ENCODE peak calls at places on chromosomes 11 and 22, in four cellular contexts. One of them, this sample, is unnamed. For H3K4me1, the result is how much of the 10 kb centered on the place peaks cover.

GRCh38 chr11:22426915-22427314 is 88.7 kb downstream of the SLC17A6 start:
- DNase-seq in suprapubic skin: no peak
- DNase-seq in psoas muscle: no peak
- DNase-seq in right atrium auricular region: no peak
- DNase-seq in this sample: no peak

GRCh38 chr11:107858217-107859070 is at the start of gene SLC35F2:
- DNase-seq in suprapubic skin: no peak
- DNase-seq in psoas muscle: peak
- DNase-seq in right atrium auricular region: no peak
- DNase-seq in this sample: no peak

GRCh38 chr22:22827187-22827948 is 60.2 kb upstream of the IGLL5 start:
- DNase-seq in suprapubic skin: no peak
- DNase-seq in psoas muscle: no peak
- DNase-seq in right atrium auricular region: no peak
- DNase-seq in this sample: no peak

GRCh38 chr11:9170450-9170849 is 79.1 kb upstream of the SCUBE2 start:
- DNase-seq in suprapubic skin: no peak
- DNase-seq in psoas muscle: no peak
- DNase-seq in right atrium auricular region: no peak
- DNase-seq in this sample: no peak

GRCh38 chr11:78365381-78365792 is 52.2 kb downstream of the GAB2 start:
- DNase-seq in suprapubic skin: no peak
- DNase-seq in psoas muscle: no peak
- DNase-seq in right atrium auricular region: no peak
- DNase-seq in this sample: no peak

GRCh38 chr11:79422866-79423265 is 18.0 kb downstream of the TENM4 start:
- DNase-seq in suprapubic skin: no peak
- DNase-seq in psoas muscle: no peak
- DNase-seq in right atrium auricular region: no peak
- DNase-seq in this sample: peak

GRCh38 chr11:128420277-128420676 is 167.1 kb downstream of the ETS1 start:
- DNase-seq in suprapubic skin: no peak
- DNase-seq in psoas muscle: no peak
- DNase-seq in right atrium auricular region: no peak
- DNase-seq in this sample: no peak

GRCh38 chr22:40612291-40612740 is 24.2 kb downstream of the MRTFA start:
- DNase-seq in suprapubic skin: no peak
- DNase-seq in psoas muscle: no peak
- DNase-seq in right atrium auricular region: no peak
- DNase-seq in this sample: no peak

GRCh38 chr11:5242933-5243844 is 6.5 kb downstream of the HBG1 start:
- DNase-seq in suprapubic skin: no peak
- DNase-seq in psoas muscle: no peak
- DNase-seq in right atrium auricular region: no peak
- DNase-seq in this sample: no peak

GRCh38 chr11:112961146-112961668 is at the start of gene NCAM1:
- DNase-seq in suprapubic skin: peak
- DNase-seq in psoas muscle: peak
- DNase-seq in right atrium auricular region: peak
- DNase-seq in this sample: no peak

GRCh38 chr11:47171856-47172255 is 4.8 kb downstream of the ARFGAP2 start:
- DNase-seq in suprapubic skin: no peak
- DNase-seq in psoas muscle: no peak
- DNase-seq in right atrium auricular region: no peak
- DNase-seq in this sample: no peak

GRCh38 chr11:119764108-119764874 is 35.3 kb upstream of the NECTIN1 start:
- DNase-seq in suprapubic skin: no peak
- DNase-seq in psoas muscle: peak
- DNase-seq in right atrium auricular region: no peak
- DNase-seq in this sample: no peak

GRCh38 chr11:3840870-3841425 is at the start of gene RHOG:
- DNase-seq in suprapubic skin: peak
- DNase-seq in psoas muscle: peak
- DNase-seq in right atrium auricular region: peak
- DNase-seq in this sample: no peak

GRCh38 chr11:18408558-18409242 is 3.4 kb upstream of the LDHC start:
- DNase-seq in suprapubic skin: no peak
- DNase-seq in psoas muscle: no peak
- DNase-seq in right atrium auricular region: no peak
- DNase-seq in this sample: no peak

GRCh38 chr11:11034476-11034875 is 176.6 kb upstream of the ZBED5 start:
- DNase-seq in suprapubic skin: no peak
- DNase-seq in psoas muscle: no peak
- DNase-seq in right atrium auricular region: no peak
- DNase-seq in this sample: no peak

GRCh38 chr11:130705670-130706421 is 210.4 kb downstream of the SNX19 start:
- DNase-seq in suprapubic skin: no peak
- DNase-seq in psoas muscle: no peak
- DNase-seq in right atrium auricular region: no peak
- DNase-seq in this sample: no peak

GRCh38 chr22:24693359-24693758 is 81.2 kb downstream of the PIWIL3 start:
- DNase-seq in suprapubic skin: no peak
- DNase-seq in psoas muscle: no peak
- DNase-seq in right atrium auricular region: no peak
- DNase-seq in this sample: no peak

GRCh38 chr22:27110985-27111451 is 453.6 kb downstream of the MIAT start:
- DNase-seq in suprapubic skin: no peak
- DNase-seq in psoas muscle: no peak
- DNase-seq in right atrium auricular region: no peak
- DNase-seq in this sample: no peak

GRCh38 chr11:120549346-120549745 is 37.8 kb downstream of the GRIK4 start:
- DNase-seq in suprapubic skin: no peak
- DNase-seq in psoas muscle: no peak
- DNase-seq in right atrium auricular region: no peak
- DNase-seq in this sample: no peak

GRCh38 chr22:44449061-44449682 is 48.9 kb downstream of the RTL6 start:
- DNase-seq in suprapubic skin: peak
- DNase-seq in psoas muscle: no peak
- DNase-seq in right atrium auricular region: no peak
- DNase-seq in this sample: no peak

GRCh38 chr11:22491826-22492225 is 133.8 kb downstream of the FANCF start:
- DNase-seq in suprapubic skin: no peak
- DNase-seq in psoas muscle: no peak
- DNase-seq in right atrium auricular region: no peak
- DNase-seq in this sample: no peak

GRCh38 chr11:111355956-111356659 is 23.0 kb downstream of the POU2AF1 start:
- DNase-seq in suprapubic skin: no peak
- DNase-seq in psoas muscle: no peak
- DNase-seq in right atrium auricular region: no peak
- DNase-seq in this sample: peak

GRCh38 chr11:111358038-111359001 is 20.8 kb downstream of the POU2AF1 start:
- DNase-seq in suprapubic skin: no peak
- DNase-seq in psoas muscle: no peak
- DNase-seq in right atrium auricular region: no peak
- DNase-seq in this sample: no peak

GRCh38 chr11:111356660-111357048 is 22.4 kb downstream of the POU2AF1 start:
- DNase-seq in suprapubic skin: no peak
- DNase-seq in psoas muscle: no peak
- DNase-seq in right atrium auricular region: no peak
- DNase-seq in this sample: no peak

GRCh38 chr11:111359223-111360149 is 19.6 kb downstream of the POU2AF1 start:
- DNase-seq in suprapubic skin: no peak
- DNase-seq in psoas muscle: no peak
- DNase-seq in right atrium auricular region: no peak
- DNase-seq in this sample: no peak

DNA sequence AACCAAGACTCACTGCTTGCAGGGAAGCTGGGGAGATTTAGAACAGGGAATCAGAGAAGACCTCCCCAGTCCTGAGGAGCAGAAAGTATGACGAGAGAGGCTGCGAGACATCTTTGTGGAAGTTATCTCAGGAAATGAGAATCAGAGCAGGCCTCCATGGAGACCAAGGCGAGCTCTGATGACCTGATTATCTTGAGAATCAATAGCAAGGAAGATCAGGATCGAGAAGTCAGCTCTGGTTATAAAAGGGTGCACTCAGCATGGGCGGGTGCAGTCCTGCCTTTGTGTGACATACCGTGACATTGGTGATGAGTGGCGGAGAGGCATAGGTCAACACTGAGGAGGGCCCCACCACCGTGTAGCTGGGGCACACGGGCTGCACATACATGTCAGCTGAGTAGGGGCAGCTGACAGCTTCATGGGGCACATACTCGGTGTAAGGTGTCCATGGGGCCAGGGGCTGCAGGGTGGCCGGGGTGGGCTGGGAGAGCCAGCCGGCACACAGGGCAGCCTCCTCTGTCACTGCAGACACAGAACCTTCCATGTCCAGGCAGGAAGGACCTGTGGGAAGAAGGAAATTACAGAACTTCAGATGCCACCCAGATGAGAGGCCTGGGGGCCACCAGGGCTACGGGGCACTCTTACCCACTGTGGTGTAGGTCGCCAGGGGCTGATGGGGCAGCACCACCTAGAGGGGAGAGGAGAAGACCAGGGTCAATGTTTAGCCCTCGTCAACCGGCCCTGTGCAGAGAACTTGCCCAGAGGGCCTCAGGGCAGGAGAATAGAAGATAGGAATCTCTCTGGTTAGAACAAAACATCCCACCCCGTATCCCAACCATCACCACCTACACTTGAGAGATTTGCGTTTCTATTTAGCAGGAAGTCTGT is 21.7 kb downstream of the POU2AF1 start:
- DNase-seq in suprapubic skin: no peak
- DNase-seq in psoas muscle: no peak
- DNase-seq in right atrium auricular region: no peak
- DNase-seq in this sample: no peak
- H3K4me1 ChIP-seq in suprapubic skin: under half
- H3K4me1 ChIP-seq in psoas muscle: under half
- H3K4me1 ChIP-seq in right atrium auricular region: under half
- H3K4me1 ChIP-seq in this sample: under half

GRCh38 chr11:117384045-117384444 is 56.4 kb downstream of the CEP164 start:
- DNase-seq in suprapubic skin: no peak
- DNase-seq in psoas muscle: no peak
- DNase-seq in right atrium auricular region: no peak
- DNase-seq in this sample: no peak

GRCh38 chr11:117380676-117381075 is 53.0 kb downstream of the CEP164 start:
- DNase-seq in suprapubic skin: no peak
- DNase-seq in psoas muscle: no peak
- DNase-seq in right atrium auricular region: no peak
- DNase-seq in this sample: no peak

GRCh38 chr11:117381481-117381880 is 53.8 kb downstream of the CEP164 start:
- DNase-seq in suprapubic skin: no peak
- DNase-seq in psoas muscle: no peak
- DNase-seq in right atrium auricular region: no peak
- DNase-seq in this sample: no peak

GRCh38 chr11:117382746-117383145 is 55.1 kb downstream of the CEP164 start:
- DNase-seq in suprapubic skin: no peak
- DNase-seq in psoas muscle: no peak
- DNase-seq in right atrium auricular region: no peak
- DNase-seq in this sample: no peak

DNA sequence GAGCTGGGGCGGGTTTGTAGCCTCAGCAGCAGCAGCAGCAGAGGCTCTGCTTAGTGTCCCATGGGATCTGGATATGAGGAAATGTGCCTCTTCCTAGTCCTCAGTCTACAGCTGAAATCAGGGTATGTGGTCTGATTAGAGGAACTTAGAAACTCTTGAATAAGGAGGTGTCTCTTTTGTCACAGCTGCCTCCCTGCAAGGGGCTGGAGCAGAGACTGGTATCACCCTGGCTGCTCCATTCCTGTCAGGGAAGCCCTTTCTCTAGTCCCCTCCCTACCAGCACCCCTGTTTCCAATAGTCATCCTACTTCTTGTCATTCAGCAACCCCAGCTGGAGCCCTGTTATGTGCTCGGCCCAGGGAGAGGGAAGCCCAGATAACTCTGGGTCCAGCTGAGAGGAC is 54.3 kb downstream of the CEP164 start:
- DNase-seq in suprapubic skin: no peak
- DNase-seq in psoas muscle: no peak
- DNase-seq in right atrium auricular region: no peak
- DNase-seq in this sample: no peak
- TF ChIP-seq CTCF in suprapubic skin: no peak
- TF ChIP-seq CTCF in psoas muscle: no peak
- TF ChIP-seq CTCF in right atrium auricular region: no peak
- TF ChIP-seq CTCF in this sample: no peak

DNA sequence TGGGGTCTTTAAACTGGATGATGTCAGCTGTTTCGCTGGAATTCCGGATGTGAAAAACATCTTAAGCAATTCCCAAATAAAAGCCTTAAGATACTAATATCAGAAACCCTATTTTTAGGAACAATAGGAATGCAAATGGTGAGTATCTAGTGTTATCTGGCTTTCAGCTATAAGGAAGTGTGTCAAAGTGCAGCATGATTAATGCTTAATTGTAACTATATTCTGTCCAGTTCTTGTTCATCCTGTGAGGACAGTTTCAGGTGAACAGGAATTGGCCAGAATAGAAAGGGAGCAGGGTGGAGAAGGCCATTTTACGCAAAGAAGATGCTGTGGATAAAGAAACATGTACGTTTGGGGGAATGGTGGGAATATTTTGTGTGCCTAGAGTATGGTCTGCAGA is 108.2 kb downstream of the RASSF10 start:
- DNase-seq in suprapubic skin: no peak
- DNase-seq in psoas muscle: no peak
- DNase-seq in right atrium auricular region: no peak
- DNase-seq in this sample: no peak
- H3K27ac ChIP-seq in suprapubic skin: no peak
- H3K27ac ChIP-seq in psoas muscle: no peak
- H3K27ac ChIP-seq in right atrium auricular region: no peak
- H3K27ac ChIP-seq in this sample: no peak

GRCh38 chr11:94144233-94144632 is 15.6 kb downstream of the PANX1 start:
- DNase-seq in suprapubic skin: no peak
- DNase-seq in psoas muscle: no peak
- DNase-seq in right atrium auricular region: no peak
- DNase-seq in this sample: peak

GRCh38 chr11:94145431-94145830 is 16.8 kb downstream of the PANX1 start:
- DNase-seq in suprapubic skin: no peak
- DNase-seq in psoas muscle: no peak
- DNase-seq in right atrium auricular region: no peak
- DNase-seq in this sample: peak

GRCh38 chr11:94145916-94146315 is 17.3 kb downstream of the PANX1 start:
- DNase-seq in suprapubic skin: no peak
- DNase-seq in psoas muscle: no peak
- DNase-seq in right atrium auricular region: no peak
- DNase-seq in this sample: peak

GRCh38 chr11:94142308-94143277 is 14.0 kb downstream of the PANX1 start:
- DNase-seq in suprapubic skin: no peak
- DNase-seq in psoas muscle: no peak
- DNase-seq in right atrium auricular region: no peak
- DNase-seq in this sample: no peak

DNA sequence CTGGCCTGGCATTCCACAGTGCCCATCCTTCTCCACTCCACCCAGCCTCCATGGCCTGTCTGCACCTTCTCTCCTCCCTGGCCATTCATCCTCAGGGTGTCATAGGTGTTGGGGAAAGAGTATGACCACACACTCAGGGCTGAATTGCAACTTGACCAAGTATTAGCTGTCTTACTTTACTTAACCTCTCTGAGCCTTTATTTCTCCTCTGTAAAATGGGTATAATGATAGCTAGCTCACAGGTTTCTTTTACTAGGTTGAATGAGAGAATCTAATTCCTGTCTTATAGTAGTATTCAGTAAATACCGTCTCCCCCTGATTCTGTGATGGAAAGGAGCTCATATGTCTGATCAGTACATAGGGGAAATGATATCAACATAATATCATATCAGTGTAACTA is 16.0 kb downstream of the PANX1 start:
- DNase-seq in suprapubic skin: no peak
- DNase-seq in psoas muscle: no peak
- DNase-seq in right atrium auricular region: no peak
- DNase-seq in this sample: no peak
- H3K4me1 ChIP-seq in suprapubic skin: under half
- H3K4me1 ChIP-seq in psoas muscle: under half
- H3K4me1 ChIP-seq in right atrium auricular region: under half
- H3K4me1 ChIP-seq in this sample: half or more

This sample was measured in vagina.